ENCODE peak calls at places on chromosomes 6 and 20, in six cellular contexts. J is mesenchymal stem cell, A is IMR-90, R is H9, H is H1, D is trophoblast cell. Z is an unnamed sample.

GRCh38 chr20:22339091-22339881 is 245.1 kb downstream of the FOXA2 start:
- DNase-seq in J (peak; percentile 63), A (peak; percentile 63), R (no peak), H (peak; percentile 57), D (peak; percentile 81), Z (peak; percentile 71)

GRCh38 chr6:3796396-3796795 is 44.9 kb upstream of the PXDC1 start:
- DNase-seq in J (no peak), A (no peak), R (no peak), H (no peak), D (peak; percentile 54), Z (no peak)

GRCh38 chr6:16278750-16279149 is 40.4 kb downstream of the GMPR start:
- DNase-seq in J (no peak), A (no peak), R (no peak), H (no peak), D (no peak), Z (no peak)

GRCh38 chr6:9266741-9267140 is 831.4 kb upstream of the SLC35B3 start:
- DNase-seq in J (no peak), A (no peak), R (no peak), H (no peak), D (no peak), Z (no peak)

GRCh38 chr6:136566851-136567250 is 16.6 kb upstream of the MAP7 start:
- DNase-seq in J (no peak), A (no peak), R (no peak), H (no peak), D (no peak), Z (no peak)

GRCh38 chr20:20060234-20060998 is 8.1 kb downstream of the CFAP61 start:
- DNase-seq in J (no peak), A (no peak), R (no peak), H (no peak), D (no peak), Z (no peak)

GRCh38 chr6:487956-488355 is 96.4 kb downstream of the IRF4 start:
- DNase-seq in J (no peak), A (no peak), R (no peak), H (no peak), D (no peak), Z (no peak)

GRCh38 chr6:47420394-47421371 is 56.9 kb upstream of the CD2AP start:
- DNase-seq in J (no peak), A (peak; percentile 45), R (no peak), H (no peak), D (peak; percentile 14), Z (no peak)

GRCh38 chr6:28597924-28598323 is 72.2 kb downstream of the GPX5 start:
- DNase-seq in J (peak; percentile 32), A (no peak), R (no peak), H (no peak), D (peak; percentile 31), Z (no peak)

GRCh38 chr6:151154418-151154817 is 85.3 kb upstream of the AKAP12 start:
- DNase-seq in J (peak; percentile 64), A (no peak), R (no peak), H (no peak), D (peak; percentile 22), Z (no peak)

GRCh38 chr20:11204926-11205768 is 531.3 kb upstream of the JAG1 start:
- DNase-seq in J (peak; percentile 74), A (peak; percentile 71), R (peak; percentile 69), H (peak; percentile 55), D (peak; percentile 79), Z (peak; percentile 56)

GRCh38 chr6:15672291-15672690 is 9.5 kb upstream of the DTNBP1 start:
- DNase-seq in J (no peak), A (no peak), R (no peak), H (no peak), D (no peak), Z (no peak)

GRCh38 chr6:125918681-125919566 is 37.6 kb upstream of the HINT3 start:
- DNase-seq in J (peak; percentile 96), A (peak; percentile 90), R (no peak), H (no peak), D (peak; percentile 54), Z (peak; percentile 21)

GRCh38 chr20:63679799-63680305 is 16.6 kb upstream of the TNFRSF6B start:
- DNase-seq in J (no peak), A (no peak), R (no peak), H (no peak), D (no peak), Z (no peak)

GRCh38 chr6:16735014-16735413 is 26.2 kb downstream of the ATXN1 start:
- DNase-seq in J (no peak), A (no peak), R (no peak), H (no peak), D (no peak), Z (no peak)

GRCh38 chr20:24738981-24739633 is 210.0 kb upstream of the CST7 start:
- DNase-seq in J (no peak), A (no peak), R (no peak), H (peak; percentile 30), D (no peak), Z (no peak)

GRCh38 chr6:34334796-34335416 is 57.6 kb downstream of the NUDT3 start:
- DNase-seq in J (no peak), A (no peak), R (no peak), H (no peak), D (no peak), Z (no peak)

GRCh38 chr6:136696238-136696637 is 96.0 kb downstream of the MAP3K5 start:
- DNase-seq in J (peak; percentile 64), A (peak; percentile 23), R (no peak), H (no peak), D (no peak), Z (no peak)

DNA sequence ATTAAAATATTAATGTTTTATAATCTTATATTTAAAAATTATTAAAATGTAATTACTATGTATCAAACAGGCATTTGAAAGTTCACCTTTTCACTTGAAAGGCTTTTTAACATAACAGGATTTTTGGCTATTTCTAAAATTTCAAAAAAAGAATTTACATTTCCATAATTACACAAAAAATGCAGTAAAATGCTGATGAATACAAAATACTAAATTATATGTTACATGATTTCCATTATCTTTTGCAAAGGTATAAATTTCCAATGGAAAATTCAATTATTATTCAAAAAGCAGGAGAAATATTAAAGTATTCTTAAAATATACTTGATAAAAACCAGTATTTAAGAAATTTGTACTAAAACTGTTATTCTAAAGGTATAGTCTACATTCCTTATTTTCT is 66.1 kb downstream of the PHIP start:
- DNase-seq in J (no peak), A (no peak), R (no peak), H (no peak), D (no peak), Z (no peak)
- H3K14ac ChIP-seq in J (no peak overlapping the region), A (no peak overlapping the region), R (no peak overlapping the region), H (no peak overlapping the region), D (no peak overlapping the region), Z (no peak overlapping the region)

DNA sequence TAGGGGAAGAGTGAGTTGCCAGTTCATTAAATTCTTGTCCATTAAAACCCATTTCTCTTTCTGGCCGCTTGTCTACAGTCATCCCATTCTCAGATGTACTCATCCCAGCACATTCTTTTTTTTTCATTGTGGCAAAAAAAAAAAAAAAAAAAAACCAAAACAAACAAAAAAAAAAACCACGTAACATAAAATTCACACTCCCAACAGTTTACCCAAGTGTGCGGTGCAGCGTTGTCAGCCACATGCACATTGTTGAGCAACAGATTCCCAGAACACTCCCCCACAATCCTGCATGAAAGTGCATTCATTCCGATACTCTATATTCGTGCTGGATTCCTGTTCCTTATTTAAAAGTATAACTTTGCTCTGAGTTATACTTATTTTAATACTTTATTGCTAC is 96.0 kb downstream of the SASH1 start:
- DNase-seq in J (peak; percentile 58), A (peak; percentile 44), R (no peak), H (peak; percentile 2), D (no peak), Z (no peak)
- H3K14ac ChIP-seq in J (no peak overlapping the region), A (peak overlapping the region; percentile 25), R (no peak overlapping the region), H (no peak overlapping the region), D (no peak overlapping the region), Z (no peak overlapping the region)

GRCh38 chr20:57474816-57475215 is 50.1 kb downstream of the CTCFL start:
- DNase-seq in J (no peak), A (no peak), R (no peak), H (no peak), D (no peak), Z (no peak)

GRCh38 chr20:57475388-57476072 is 49.4 kb downstream of the CTCFL start:
- DNase-seq in J (no peak), A (no peak), R (no peak), H (no peak), D (peak; percentile 75), Z (no peak)

GRCh38 chr20:57474191-57474590 is 50.7 kb downstream of the CTCFL start:
- DNase-seq in J (no peak), A (no peak), R (no peak), H (no peak), D (no peak), Z (no peak)

GRCh38 chr20:57476641-57477461 is 48.1 kb downstream of the CTCFL start:
- DNase-seq in J (no peak), A (no peak), R (no peak), H (no peak), D (no peak), Z (no peak)

DNA sequence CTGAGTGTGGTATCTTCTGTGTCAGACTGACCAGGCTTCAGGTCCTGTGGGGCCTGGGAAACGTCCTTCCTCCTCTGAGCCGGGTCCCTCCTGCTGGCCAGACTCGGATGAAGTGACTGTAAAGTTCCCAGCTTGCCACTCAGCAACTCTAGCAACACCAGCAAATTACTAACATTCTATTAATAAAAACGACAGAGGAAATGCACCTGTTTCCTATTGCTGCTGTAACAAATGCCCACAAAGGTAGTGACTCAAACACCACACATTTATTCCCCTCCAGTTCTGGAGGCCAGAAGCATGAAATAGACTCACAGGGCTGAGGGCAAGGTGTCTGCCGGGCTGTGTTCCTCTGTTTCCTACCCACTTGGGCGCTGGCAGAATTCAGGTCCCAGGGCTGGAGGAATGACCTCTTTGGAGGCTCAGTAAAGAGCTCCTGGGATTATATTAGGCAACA is 48.8 kb downstream of the CTCFL start:
- DNase-seq in J (no peak), A (no peak), R (no peak), H (no peak), D (no peak), Z (no peak)
- H3K14ac ChIP-seq in J (no peak overlapping the region), A (no peak overlapping the region), R (no peak overlapping the region), H (no peak overlapping the region), D (no peak overlapping the region), Z (no peak overlapping the region)

GRCh38 chr20:59586613-59587012 is 17.7 kb upstream of the PHACTR3 start:
- DNase-seq in J (no peak), A (no peak), R (no peak), H (no peak), D (no peak), Z (no peak)

GRCh38 chr20:59588236-59588855 is 16.0 kb upstream of the PHACTR3 start:
- DNase-seq in J (no peak), A (no peak), R (no peak), H (no peak), D (no peak), Z (no peak)

GRCh38 chr20:59585714-59586404 is 18.5 kb upstream of the PHACTR3 start:
- DNase-seq in J (no peak), A (no peak), R (no peak), H (no peak), D (no peak), Z (no peak)

GRCh38 chr20:59589051-59589450 is 15.3 kb upstream of the PHACTR3 start:
- DNase-seq in J (no peak), A (no peak), R (no peak), H (no peak), D (no peak), Z (no peak)

DNA sequence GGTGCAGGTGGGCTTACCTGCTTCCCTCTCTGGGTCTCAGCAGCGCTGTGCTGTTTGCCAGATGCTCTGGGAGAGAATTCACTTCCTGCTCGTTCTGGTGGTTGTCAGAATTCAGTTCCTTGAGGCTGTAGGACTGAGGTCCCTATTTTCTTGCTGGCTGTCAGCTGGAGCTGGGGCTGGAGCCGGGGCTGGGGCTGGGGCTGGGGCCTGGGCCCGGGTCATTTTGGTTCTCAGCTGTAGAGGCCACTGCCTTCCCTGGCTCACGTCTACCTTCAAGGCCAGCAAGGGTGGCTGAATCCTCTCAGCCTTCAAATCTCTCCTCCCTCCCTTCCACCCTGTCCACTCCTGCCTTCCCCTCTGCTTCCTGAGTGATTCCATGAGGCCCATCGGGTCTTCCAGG is 16.8 kb upstream of the PHACTR3 start:
- DNase-seq in J (no peak), A (no peak), R (no peak), H (no peak), D (no peak), Z (no peak)
- H3K14ac ChIP-seq in J (no peak overlapping the region), A (no peak overlapping the region), R (no peak overlapping the region), H (no peak overlapping the region), D (no peak overlapping the region), Z (no peak overlapping the region)